ENCODE peak calls at places on chromosome 12, in six cellular contexts. Z, F, E, M, R and X are unnamed samples.

GRCh38 chr12:90124289-90124688 is 415.7 kb upstream of the ATP2B1 start:
- DNase-seq in Z (no peak), F (no peak), E (no peak), M (no peak), R (no peak), X (no peak)

GRCh38 chr12:10610188-10610587 is 3.2 kb downstream of the MAGOHB start:
- DNase-seq in Z (no peak), F (no peak), E (no peak), M (no peak), R (no peak), X (no peak)

GRCh38 chr12:63782466-63782865 is 2.8 kb downstream of the RXYLT1 start:
- DNase-seq in Z (no peak), F (no peak), E (no peak), M (no peak), R (no peak), X (no peak)

GRCh38 chr12:54583726-54584125 is 4.7 kb downstream of the PPP1R1A start:
- DNase-seq in Z (no peak), F (no peak), E (no peak), M (no peak), R (no peak), X (no peak)

GRCh38 chr12:53096089-53096741 is 1.3 kb upstream of the IGFBP6 start:
- DNase-seq in Z (no peak), F (no peak), E (peak; percentile 88), M (peak; percentile 65), R (peak; percentile 88), X (peak; percentile 10)

GRCh38 chr12:91219919-91220318 is 37.3 kb upstream of the DCN start:
- DNase-seq in Z (no peak), F (no peak), E (no peak), M (no peak), R (no peak), X (no peak)

GRCh38 chr12:26056335-26056734 is 68.5 kb downstream of the BHLHE41 start:
- DNase-seq in Z (no peak), F (no peak), E (no peak), M (peak; percentile 59), R (no peak), X (peak; percentile 53)

GRCh38 chr12:67909091-67909531 is 80.1 kb upstream of the IFNG-AS1 start:
- DNase-seq in Z (no peak), F (no peak), E (no peak), M (peak; percentile 75), R (no peak), X (peak; percentile 66)

GRCh38 chr12:15801770-15802393 is 12.7 kb upstream of the EPS8 start:
- DNase-seq in Z (no peak), F (no peak), E (no peak), M (peak; percentile 85), R (no peak), X (no peak)

GRCh38 chr12:124861492-124861891 is 2.2 kb downstream of the SCARB1 start:
- DNase-seq in Z (no peak), F (no peak), E (peak; percentile 78), M (no peak), R (peak; percentile 83), X (peak; percentile 72)

GRCh38 chr12:62296001-62296400 is 35.8 kb downstream of the USP15 start:
- DNase-seq in Z (no peak), F (no peak), E (no peak), M (no peak), R (no peak), X (no peak)

GRCh38 chr12:57844725-57845477 is 1.6 kb downstream of the CTDSP2 start:
- DNase-seq in Z (peak; percentile 60), F (peak; percentile 62), E (peak; percentile 77), M (peak; percentile 86), R (peak; percentile 84), X (peak; percentile 54)

GRCh38 chr12:58368001-58368400 is 426.6 kb downstream of the ATP23 start:
- DNase-seq in Z (no peak), F (no peak), E (no peak), M (no peak), R (no peak), X (no peak)

GRCh38 chr12:123389560-123390351 is 5.8 kb downstream of the KMT5A start:
- DNase-seq in Z (peak; percentile 77), F (peak; percentile 91), E (peak; percentile 75), M (no peak), R (no peak), X (no peak)

GRCh38 chr12:132423251-132424117 is 66.5 kb upstream of the FBRSL1 start:
- DNase-seq in Z (peak; percentile 81), F (no peak), E (no peak), M (no peak), R (no peak), X (no peak)

GRCh38 chr12:113208041-113208934 is 13.0 kb upstream of the TPCN1 start:
- DNase-seq in Z (no peak), F (no peak), E (peak; percentile 75), M (peak; percentile 79), R (peak; percentile 47), X (peak; percentile 23)

GRCh38 chr12:96190403-96191170 is 3.6 kb upstream of the ELK3 start:
- DNase-seq in Z (no peak), F (peak; percentile 34), E (no peak), M (peak; percentile 65), R (no peak), X (no peak)

GRCh38 chr12:120981407-120981921 is 3.1 kb downstream of the HNF1A start:
- DNase-seq in Z (no peak), F (no peak), E (no peak), M (no peak), R (no peak), X (no peak)

GRCh38 chr12:9271875-9272274 is 63.7 kb upstream of the PZP start:
- DNase-seq in Z (no peak), F (peak; percentile 35), E (no peak), M (no peak), R (no peak), X (no peak)

GRCh38 chr12:113136128-113136989 is 798 bp upstream of the RASAL1 start:
- DNase-seq in Z (peak; percentile 50), F (no peak), E (no peak), M (no peak), R (no peak), X (no peak)

GRCh38 chr12:57894577-57895292 is 46.6 kb upstream of the ATP23 start:
- DNase-seq in Z (no peak), F (no peak), E (no peak), M (no peak), R (no peak), X (no peak)

GRCh38 chr12:15966426-15966825 is 55.3 kb downstream of the DERA start:
- DNase-seq in Z (no peak), F (no peak), E (no peak), M (peak; percentile 47), R (no peak), X (peak; percentile 43)

DNA sequence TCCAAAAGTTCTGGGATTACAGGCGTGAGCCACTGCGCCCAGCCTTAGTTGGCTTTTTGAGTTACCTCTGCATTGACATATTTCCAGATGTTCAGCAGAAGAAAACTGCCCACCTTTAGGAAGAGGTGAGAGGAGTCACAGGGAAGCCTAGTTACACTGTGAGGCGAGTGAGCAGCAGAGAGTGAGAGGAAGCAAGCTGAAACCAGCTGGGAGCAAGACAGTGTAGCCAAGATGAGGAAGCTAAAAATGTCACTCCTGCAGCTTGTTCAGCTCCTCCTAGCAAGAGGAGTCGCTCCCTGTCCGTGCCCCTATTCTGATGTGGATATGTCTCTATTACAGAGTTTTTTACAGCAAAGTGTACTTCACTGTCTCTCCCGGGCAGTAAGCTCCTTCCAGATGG is 127.6 kb downstream of the GXYLT1 start:
- DNase-seq in Z (no peak), F (no peak), E (no peak), M (no peak), R (no peak), X (no peak)
- H3K4me3 ChIP-seq in Z (no peak overlapping the region), F (no peak overlapping the region), E (no peak overlapping the region), M (no peak overlapping the region), R (no peak overlapping the region), X (no peak overlapping the region)

GRCh38 chr12:42288544-42288943 is 37.4 kb downstream of the ZCRB1 start:
- DNase-seq in Z (no peak), F (no peak), E (no peak), M (no peak), R (no peak), X (no peak)

GRCh38 chr12:42296503-42297109 is 29.3 kb downstream of the ZCRB1 start:
- DNase-seq in Z (no peak), F (no peak), E (no peak), M (no peak), R (no peak), X (no peak)

GRCh38 chr12:42286741-42287140 is 39.2 kb downstream of the ZCRB1 start:
- DNase-seq in Z (no peak), F (no peak), E (no peak), M (no peak), R (no peak), X (no peak)

DNA sequence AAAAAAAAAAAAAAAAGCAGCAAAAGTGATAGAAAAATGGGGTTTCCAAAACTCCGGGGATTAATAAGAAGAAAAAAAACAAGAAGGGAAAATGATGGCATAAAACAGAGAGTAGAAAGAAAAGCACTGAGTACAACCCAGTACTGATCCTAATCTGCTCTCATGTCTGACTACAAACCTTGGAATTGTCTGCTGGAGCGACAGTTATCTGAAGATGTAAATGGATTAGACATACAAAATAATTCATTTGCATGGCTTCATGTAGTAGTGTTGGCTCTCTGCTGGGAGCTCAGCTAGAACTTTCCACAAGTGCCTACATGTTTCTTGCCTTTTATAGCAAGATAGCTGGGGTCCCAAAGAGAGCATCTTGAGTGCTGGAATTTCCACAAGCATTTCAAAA is 34.2 kb downstream of the ZCRB1 start:
- DNase-seq in Z (peak; percentile 38), F (no peak), E (no peak), M (no peak), R (no peak), X (no peak)
- H3K27ac ChIP-seq in Z (no peak overlapping the region), F (no peak overlapping the region), E (no peak overlapping the region), M (no peak overlapping the region), R (no peak overlapping the region), X (no peak overlapping the region)

GRCh38 chr12:93978553-93978952 is 169.8 kb upstream of the PLXNC1 start:
- DNase-seq in Z (no peak), F (no peak), E (no peak), M (peak; percentile 67), R (peak; percentile 42), X (peak; percentile 60)

GRCh38 chr12:93984005-93984404 is 164.4 kb upstream of the PLXNC1 start:
- DNase-seq in Z (no peak), F (no peak), E (no peak), M (no peak), R (no peak), X (no peak)

GRCh38 chr12:93982847-93983315 is 165.5 kb upstream of the PLXNC1 start:
- DNase-seq in Z (no peak), F (no peak), E (no peak), M (peak; percentile 93), R (no peak), X (peak; percentile 66)

GRCh38 chr12:93976024-93976423 is 172.4 kb upstream of the PLXNC1 start:
- DNase-seq in Z (no peak), F (no peak), E (no peak), M (no peak), R (no peak), X (no peak)

DNA sequence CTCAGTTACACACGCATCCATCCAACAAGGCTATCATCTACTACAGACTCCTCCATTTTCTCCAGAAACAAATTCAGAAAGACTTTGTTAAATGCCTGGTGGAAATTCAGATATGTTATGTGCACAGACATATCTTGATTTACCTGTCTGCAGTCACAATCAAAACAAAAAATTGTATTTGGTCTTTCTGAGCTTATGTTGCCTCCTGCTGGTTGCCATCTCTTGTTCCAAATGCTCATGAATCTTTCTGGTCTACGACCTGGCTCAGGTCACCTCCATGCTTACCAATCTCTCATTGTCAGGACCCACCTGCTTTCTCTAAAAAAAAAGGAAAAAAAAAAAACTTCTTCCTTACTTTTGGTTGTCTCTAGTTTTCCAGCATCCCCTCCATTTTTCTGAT is 169.2 kb upstream of the PLXNC1 start:
- DNase-seq in Z (no peak), F (peak; percentile 35), E (no peak), M (peak; percentile 38), R (no peak), X (peak; percentile 8)
- TF ChIP-seq CTCF in Z (peak; percentile 56), F (peak; percentile 40), E (peak; percentile 50), M (peak; percentile 54), R (peak; percentile 20), X (peak; percentile 59)

GRCh38 chr12:2284321-2284813 is 231.6 kb downstream of the CACNA1C start:
- DNase-seq in Z (peak; percentile 62), F (no peak), E (no peak), M (peak; percentile 84), R (no peak), X (peak; percentile 37)
- H3K4me3 ChIP-seq in Z (peak overlapping the region; percentile 6), F (no peak overlapping the region), E (no peak overlapping the region), M (no peak overlapping the region), R (no peak overlapping the region), X (no peak overlapping the region)